ENCODE peak calls at places on chromosomes 5 and 9, in six cellular contexts. N is GM12878, M is fibroblast of lung, F is retinal pigment epithelial cell, W is hepatocyte, C is lung. T is an unnamed sample.

GRCh38 chr5:33766023-33766422 is 125.8 kb downstream of the ADAMTS12 start:
- DNase-seq in F (no peak), M (no peak), W (no peak), C (no peak), N (no peak), T (no peak)

GRCh38 chr9:87497604-87498045 is at the start of gene DAPK1:
- DNase-seq in F (no peak), N (no peak), C (peak), W (peak), M (peak), T (no peak)

GRCh38 chr5:90809695-90810094 is 251.1 kb downstream of the ADGRV1 start:
- DNase-seq in F (no peak), N (no peak), C (no peak), W (peak), M (no peak), T (no peak)

GRCh38 chr9:116596646-116597045 is 90.5 kb upstream of the TRIM32 start:
- DNase-seq in W (no peak), M (no peak), C (no peak), N (no peak), F (no peak), T (no peak)

GRCh38 chr5:3310551-3311340 is 284.9 kb upstream of the IRX1 start:
- DNase-seq in M (no peak), C (no peak), F (peak), W (no peak), N (no peak), T (no peak)

GRCh38 chr9:4750021-4750673 is 9.1 kb upstream of the AK3 start:
- DNase-seq in M (peak), W (peak), F (no peak), N (no peak), C (no peak), T (no peak)

GRCh38 chr9:6779417-6780241 is 21.9 kb downstream of the KDM4C start:
- DNase-seq in N (no peak), W (peak), C (no peak), M (no peak), F (peak), T (no peak)

GRCh38 chr9:94908041-94908563 is 181.6 kb downstream of the AOPEP start:
- DNase-seq in N (no peak), M (no peak), F (no peak), W (no peak), C (peak), T (no peak)

GRCh38 chr5:157057459-157058370 is 1.2 kb downstream of the HAVCR1 start:
- DNase-seq in W (no peak), M (no peak), C (no peak), F (no peak), N (no peak), T (no peak)

GRCh38 chr5:116626272-116626723 is 51.7 kb upstream of the SEMA6A start:
- DNase-seq in W (peak), N (no peak), F (peak), M (peak), C (peak), T (no peak)

GRCh38 chr5:95843733-95844223 is 21.3 kb upstream of the GLRX start:
- DNase-seq in F (no peak), N (no peak), C (no peak), W (no peak), M (peak), T (no peak)

GRCh38 chr9:84294551-84294950 is 46.0 kb downstream of the SLC28A3 start:
- DNase-seq in N (no peak), M (no peak), F (no peak), W (no peak), C (no peak), T (peak)

GRCh38 chr5:159899067-159900049 is 16.9 kb upstream of the ADRA1B start:
- DNase-seq in M (peak), W (no peak), C (no peak), F (no peak), N (no peak), T (no peak)

GRCh38 chr9:92295827-92296258 is 2.3 kb upstream of the IARS1 start:
- DNase-seq in M (no peak), C (no peak), W (peak), F (no peak), N (no peak), T (no peak)

GRCh38 chr9:134103391-134103998 is 32.4 kb upstream of the WDR5 start:
- DNase-seq in C (no peak), N (no peak), M (no peak), W (no peak), F (no peak), T (no peak)

GRCh38 chr9:18947772-18948391 is 85.1 kb downstream of the SAXO1 start:
- DNase-seq in N (no peak), F (no peak), C (no peak), W (peak), M (no peak), T (no peak)

GRCh38 chr5:81779935-81780266 is 29.0 kb upstream of the SSBP2 start:
- DNase-seq in N (no peak), C (no peak), F (no peak), M (no peak), W (no peak), T (no peak)

GRCh38 chr5:116387738-116388137 is 186.9 kb downstream of the SEMA6A start:
- DNase-seq in C (no peak), N (no peak), M (no peak), W (no peak), F (no peak), T (no peak)

GRCh38 chr5:151019331-151019730 is 1.1 kb upstream of the GPX3 start:
- DNase-seq in C (no peak), M (no peak), N (no peak), W (no peak), F (peak), T (no peak)

GRCh38 chr5:141822134-141822533 is 56.1 kb downstream of the PCDH1 start:
- DNase-seq in C (no peak), N (no peak), M (peak), W (peak), F (no peak), T (no peak)

GRCh38 chr9:74908665-74909064 is 20.9 kb upstream of the TRPM6 start:
- DNase-seq in F (no peak), C (no peak), N (no peak), M (no peak), W (no peak), T (no peak)

GRCh38 chr5:173853370-173854131 is 34.6 kb upstream of the CPEB4 start:
- DNase-seq in M (no peak), N (no peak), C (no peak), W (no peak), F (no peak), T (no peak)

GRCh38 chr9:110217656-110218099 is 9.7 kb upstream of the C9orf152 start:
- DNase-seq in N (no peak), F (peak), M (peak), W (peak), C (no peak), T (peak)

GRCh38 chr5:135266975-135267374 is 132.1 kb downstream of the MACROH2A1 start:
- DNase-seq in F (no peak), C (no peak), N (no peak), M (peak), W (no peak), T (no peak)

GRCh38 chr9:134437417-134438203 is 111.4 kb downstream of the RXRA start:
- DNase-seq in N (no peak), C (no peak), M (no peak), W (peak), F (no peak), T (no peak)

GRCh38 chr5:11182441-11183080 is 421.5 kb upstream of the DAP start:
- DNase-seq in W (peak), N (no peak), C (no peak), M (peak), F (peak), T (no peak)

GRCh38 chr5:133974142-133974541 is 5.7 kb upstream of the C5orf15 start:
- DNase-seq in C (no peak), F (no peak), W (no peak), N (no peak), M (no peak), T (no peak)

GRCh38 chr9:37444890-37445289 is 20.4 kb downstream of the ZBTB5 start:
- DNase-seq in M (no peak), W (no peak), F (no peak), N (no peak), C (no peak), T (no peak)

DNA sequence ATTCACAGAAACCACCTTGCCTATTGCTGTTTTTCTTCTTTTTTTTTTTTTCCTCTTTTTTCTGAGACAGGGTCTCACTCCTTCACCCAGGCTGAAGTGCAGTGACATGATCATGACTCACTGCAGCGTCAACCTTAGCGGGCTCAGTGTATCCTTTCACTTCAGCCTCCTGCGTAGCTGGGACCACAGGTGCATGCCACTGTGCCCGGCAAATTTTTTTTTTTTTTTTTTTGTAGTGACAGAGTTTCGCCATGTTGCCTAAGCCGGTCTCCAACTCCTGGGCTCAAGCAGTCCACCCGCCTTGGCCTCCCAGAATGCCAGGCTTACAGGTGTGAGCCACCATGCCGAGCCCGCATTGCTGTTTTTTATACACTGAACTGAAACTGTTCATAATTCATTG is 13.8 kb downstream of the MAP3K1 start:
- DNase-seq in N (no peak), F (no peak), M (no peak), W (no peak), C (no peak), T (no peak)
- H3K4me3 ChIP-seq in N (peak), F (no peak), M (no peak), W (no peak), C (no peak), T (peak)

GRCh38 chr9:136373300-136374182 is at the start of gene CARD9:
- DNase-seq in W (no peak), F (no peak), C (peak), N (no peak), M (no peak), T (no peak)
- H3K4me3 ChIP-seq in W (no peak), F (no peak), C (no peak), N (peak), M (no peak), T (no peak)

DNA sequence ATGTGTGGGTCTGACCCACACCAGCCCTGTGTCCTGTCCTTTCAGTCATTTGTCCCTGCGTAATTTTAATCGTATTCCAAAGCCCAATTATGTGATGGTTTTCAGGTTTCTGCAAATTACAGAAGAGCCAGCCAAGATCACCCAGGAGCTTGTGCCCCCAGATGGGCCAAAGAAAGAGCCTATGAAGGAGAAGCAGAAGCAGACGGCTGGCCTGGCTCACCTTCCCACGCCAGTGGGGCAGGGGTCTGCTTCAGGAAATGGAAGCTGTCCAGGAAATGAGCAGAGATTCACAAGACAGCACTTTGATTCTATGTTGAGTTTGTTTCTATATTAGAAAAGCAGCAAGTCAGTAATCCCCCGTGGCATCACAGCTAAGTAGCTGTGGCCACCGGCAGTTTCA is 11.7 kb downstream of the S1PR3 start:
- DNase-seq in M (no peak), F (no peak), N (no peak), C (no peak), W (no peak), T (no peak)
- H3K4me3 ChIP-seq in M (no peak), F (no peak), N (no peak), C (no peak), W (no peak), T (no peak)

GRCh38 chr9:111955048-111955447 is 58.4 kb downstream of the UGCG start:
- DNase-seq in W (no peak), M (no peak), N (no peak), C (no peak), F (no peak), T (no peak)

GRCh38 chr9:111959960-111960359 is 63.3 kb downstream of the UGCG start:
- DNase-seq in W (no peak), N (no peak), M (peak), C (no peak), F (no peak), T (no peak)

GRCh38 chr9:111961011-111961410 is 64.4 kb downstream of the UGCG start:
- DNase-seq in C (no peak), M (peak), W (no peak), N (no peak), F (no peak), T (no peak)

GRCh38 chr9:111959468-111959941 is 62.9 kb downstream of the UGCG start:
- DNase-seq in F (peak), N (no peak), C (no peak), M (peak), W (peak), T (no peak)

GRCh38 chr9:111957856-111958631 is 61.4 kb downstream of the UGCG start:
- DNase-seq in M (peak), N (no peak), F (peak), C (no peak), W (peak), T (no peak)
- H3K4me3 ChIP-seq in M (peak), N (no peak), F (peak), C (no peak), W (no peak), T (no peak)

GRCh38 chr5:72292411-72292810 is 27.6 kb downstream of the MRPS27 start:
- DNase-seq in W (no peak), F (no peak), C (no peak), N (no peak), M (no peak), T (no peak)

GRCh38 chr5:72291601-72292000 is 28.4 kb downstream of the MRPS27 start:
- DNase-seq in N (no peak), F (no peak), M (no peak), C (no peak), W (no peak), T (no peak)

GRCh38 chr5:72288923-72289322 is 31.1 kb downstream of the MRPS27 start:
- DNase-seq in C (no peak), M (no peak), N (no peak), F (no peak), W (no peak), T (no peak)

GRCh38 chr5:72293495-72294055 is 26.5 kb downstream of the MRPS27 start:
- DNase-seq in C (no peak), N (no peak), M (peak), F (no peak), W (no peak), T (no peak)

GRCh38 chr5:72290356-72291133 is 29.5 kb downstream of the MRPS27 start:
- DNase-seq in N (no peak), C (no peak), M (peak), W (no peak), F (no peak), T (no peak)
- H3K4me3 ChIP-seq in N (no peak), C (no peak), M (no peak), W (no peak), F (no peak), T (no peak)